ENCODE peak calls at places on chromosomes 12 and 14, in seven cellular contexts. S is anterior cingulate cortex; W is naive thymus-derived CD8-positive, alpha-beta T cell; I is effector memory CD4-positive, alpha-beta T cell; Y is epithelial cell of esophagus; X is fibroblast of gingiva; P is fibroblast of pulmonary artery. B is an unnamed sample.

GRCh38 chr14:70754989-70755388 is 54.3 kb downstream of the MAP3K9 start:
- DNase-seq in S (no peak), W (no peak), I (no peak), Y (peak), X (no peak), P (peak), B (no peak)

GRCh38 chr12:46524778-46525177 is 152.2 kb upstream of the SLC38A2 start:
- DNase-seq in S (no peak), W (no peak), I (no peak), Y (no peak), X (peak), P (peak), B (no peak)

GRCh38 chr14:50928002-50928635 is 16.2 kb downstream of the PYGL start:
- DNase-seq in S (no peak), W (no peak), I (no peak), Y (no peak), X (peak), P (peak), B (no peak)

GRCh38 chr14:102508410-102508773 is 1.2 kb downstream of the ANKRD9 start:
- DNase-seq in S (no peak), W (peak), I (no peak), Y (peak), X (no peak), P (no peak), B (no peak)

GRCh38 chr14:102605026-102605425 is 12.6 kb downstream of the RCOR1 start:
- DNase-seq in S (no peak), W (no peak), I (no peak), Y (peak), X (peak), P (peak), B (no peak)

GRCh38 chr12:130965668-130966067 is 12.0 kb downstream of the ADGRD1 start:
- DNase-seq in S (no peak), W (no peak), I (no peak), Y (no peak), X (no peak), P (peak), B (no peak)

GRCh38 chr12:50595667-50596066 is 90.9 kb downstream of the DIP2B start:
- DNase-seq in S (no peak), W (no peak), I (no peak), Y (no peak), X (no peak), P (no peak), B (no peak)

GRCh38 chr14:20662968-20663731 is 21.2 kb upstream of the RNASE4 start:
- DNase-seq in S (no peak), W (peak), I (peak), Y (peak), X (peak), P (peak), B (peak)

GRCh38 chr12:4119157-4119761 is 154.3 kb upstream of the CCND2 start:
- DNase-seq in S (no peak), W (no peak), I (no peak), Y (no peak), X (no peak), P (no peak), B (no peak)

GRCh38 chr12:42056130-42056529 is 88.5 kb downstream of the GXYLT1 start:
- DNase-seq in S (no peak), W (no peak), I (no peak), Y (no peak), X (no peak), P (no peak), B (no peak)

GRCh38 chr12:113214938-113215400 is 6.3 kb upstream of the TPCN1 start:
- DNase-seq in S (no peak), W (no peak), I (no peak), Y (peak), X (peak), P (peak), B (no peak)

GRCh38 chr12:121781751-121782615 is 11.5 kb downstream of the RHOF start:
- DNase-seq in S (no peak), W (no peak), I (no peak), Y (peak), X (no peak), P (no peak), B (no peak)

GRCh38 chr12:63066782-63067181 is 84.2 kb downstream of the AVPR1A start:
- DNase-seq in S (no peak), W (no peak), I (no peak), Y (no peak), X (no peak), P (no peak), B (no peak)

GRCh38 chr12:57861967-57862366 is 15.4 kb upstream of the CTDSP2 start:
- DNase-seq in S (no peak), W (no peak), I (no peak), Y (no peak), X (no peak), P (no peak), B (no peak)

GRCh38 chr12:65313704-65314317 is 35.3 kb downstream of the MSRB3 start:
- DNase-seq in S (no peak), W (no peak), I (no peak), Y (peak), X (no peak), P (peak), B (no peak)

GRCh38 chr12:67455236-67455635 is 186.1 kb downstream of the CAND1 start:
- DNase-seq in S (no peak), W (no peak), I (no peak), Y (no peak), X (no peak), P (no peak), B (no peak)

GRCh38 chr14:51938137-51938536 is 51.2 kb upstream of the RTRAF start:
- DNase-seq in S (no peak), W (no peak), I (no peak), Y (no peak), X (peak), P (peak), B (no peak)

GRCh38 chr12:65663648-65664047 is 160.6 kb upstream of the HMGA2 start:
- DNase-seq in S (no peak), W (no peak), I (no peak), Y (peak), X (no peak), P (no peak), B (no peak)

GRCh38 chr14:106380740-106381139 is 854.4 kb downstream of the TMEM121 start:
- DNase-seq in S (no peak), W (no peak), I (no peak), Y (no peak), X (no peak), P (no peak), B (no peak)

GRCh38 chr12:6326316-6326959 is 15.4 kb downstream of the TNFRSF1A start:
- DNase-seq in S (no peak), W (peak), I (no peak), Y (no peak), X (peak), P (peak), B (no peak)

GRCh38 chr12:44647891-44648690 is 228.0 kb downstream of the NELL2 start:
- DNase-seq in S (no peak), W (no peak), I (no peak), Y (no peak), X (no peak), P (no peak), B (no peak)

GRCh38 chr14:101372894-101373640 is 188.2 kb upstream of the DIO3 start:
- DNase-seq in S (no peak), W (no peak), I (no peak), Y (no peak), X (no peak), P (no peak), B (no peak)

GRCh38 chr12:113195598-113195997 is 10.1 kb downstream of the RITA1 start:
- DNase-seq in S (no peak), W (no peak), I (no peak), Y (no peak), X (no peak), P (no peak), B (no peak)

GRCh38 chr14:90574640-90575131 is 177.9 kb downstream of the CALM1 start:
- DNase-seq in S (no peak), W (no peak), I (no peak), Y (no peak), X (no peak), P (no peak), B (no peak)

GRCh38 chr12:117151195-117152031 is 38.9 kb downstream of the FBXO21 start:
- DNase-seq in S (no peak), W (peak), I (no peak), Y (peak), X (peak), P (peak), B (no peak)

GRCh38 chr14:89137514-89138163 is 279.4 kb downstream of the FOXN3 start:
- DNase-seq in S (no peak), W (no peak), I (no peak), Y (peak), X (peak), P (peak), B (no peak)

GRCh38 chr14:70021548-70021947 is 142.3 kb downstream of the SMOC1 start:
- DNase-seq in S (no peak), W (no peak), I (no peak), Y (no peak), X (no peak), P (no peak), B (no peak)

GRCh38 chr12:45049912-45050318 is 984 bp downstream of the DBX2 start:
- DNase-seq in S (no peak), W (no peak), I (no peak), Y (no peak), X (peak), P (no peak), B (no peak)

B was measured in activated CD4-positive, alpha-beta T cell treated with anti-CD3 and anti-CD28 coated beads for 1 hour.